ENCODE peak calls at places on chromosomes 3 and 15, in seven cellular contexts. L is T-helper 9 cell, Y is RWPE1, F is NCI-H1417, O is Right ventricle myocardium superior, S is posterior cingulate gyrus, P is HFF-Myc. B is an unnamed sample.

GRCh38 chr3:70064194-70064787 is 64.8 kb downstream of the SAMMSON start:
- DNase-seq in L (no peak), Y (peak; percentile 25), F (peak; percentile 58), O (no peak), S (no peak), P (no peak), B (peak; percentile 3)

GRCh38 chr3:39447637-39448483 is 19.6 kb upstream of the MOBP start:
- DNase-seq in L (peak; percentile 32), Y (peak; percentile 79), F (peak; percentile 85), O (no peak), S (no peak), P (peak; percentile 78), B (peak; percentile 79)

GRCh38 chr3:58009026-58009748 is 965 bp downstream of the FLNB start:
- DNase-seq in L (no peak), Y (no peak), F (peak; percentile 54), O (peak; percentile 57), S (peak; percentile 30), P (no peak), B (no peak)

GRCh38 chr3:30646181-30646876 is 39.9 kb downstream of the TGFBR2 start:
- DNase-seq in L (no peak), Y (no peak), F (no peak), O (no peak), S (no peak), P (no peak), B (no peak)

GRCh38 chr3:78927787-78928186 is 840.0 kb downstream of the ROBO1 start:
- DNase-seq in L (no peak), Y (no peak), F (no peak), O (no peak), S (no peak), P (no peak), B (no peak)

GRCh38 chr15:62452016-62452415 is 286.9 kb upstream of the C2CD4B start:
- DNase-seq in L (no peak), Y (no peak), F (no peak), O (no peak), S (no peak), P (no peak), B (no peak)

GRCh38 chr3:99568936-99569335 is 69.5 kb upstream of the COL8A1 start:
- DNase-seq in L (no peak), Y (no peak), F (no peak), O (no peak), S (no peak), P (no peak), B (no peak)

GRCh38 chr3:155382396-155383042 is 89.0 kb upstream of the STRIT1 start:
- DNase-seq in L (no peak), Y (peak; percentile 56), F (peak; percentile 82), O (peak; percentile 88), S (peak; percentile 36), P (peak; percentile 52), B (peak; percentile 52)

GRCh38 chr15:59299919-59300617 is 72.6 kb downstream of the MYO1E start:
- DNase-seq in L (peak; percentile 33), Y (peak; percentile 95), F (no peak), O (peak; percentile 73), S (no peak), P (peak; percentile 95), B (peak; percentile 97)

GRCh38 chr15:90402230-90402629 is 14.2 kb downstream of the IQGAP1 start:
- DNase-seq in L (no peak), Y (peak; percentile 74), F (peak; percentile 58), O (peak; percentile 52), S (no peak), P (peak; percentile 68), B (peak; percentile 80)

GRCh38 chr15:63430766-63431451 is 49.3 kb upstream of the CA12 start:
- DNase-seq in L (no peak), Y (no peak), F (peak; percentile 19), O (no peak), S (no peak), P (no peak), B (no peak)

GRCh38 chr3:151152626-151153025 is 50.4 kb downstream of the GPR171 start:
- DNase-seq in L (no peak), Y (no peak), F (peak; percentile 30), O (no peak), S (no peak), P (no peak), B (no peak)

GRCh38 chr15:63338170-63338569 is 43.5 kb downstream of the CA12 start:
- DNase-seq in L (no peak), Y (peak; percentile 44), F (no peak), O (no peak), S (no peak), P (no peak), B (peak; percentile 89)

GRCh38 chr3:146033950-146034349 is 127.0 kb downstream of the PLOD2 start:
- DNase-seq in L (no peak), Y (no peak), F (peak; percentile 82), O (no peak), S (no peak), P (no peak), B (no peak)

GRCh38 chr3:152196782-152197181 is 71.9 kb upstream of the MBNL1 start:
- DNase-seq in L (no peak), Y (no peak), F (no peak), O (no peak), S (no peak), P (no peak), B (no peak)

GRCh38 chr15:80404719-80405553 is 754 bp downstream of the ARNT2 start:
- DNase-seq in L (no peak), Y (no peak), F (peak; percentile 81), O (peak; percentile 51), S (peak; percentile 44), P (no peak), B (no peak)

B was measured in mammary epithelial cell.